ENCODE peak calls at places on chromosomes 2 and 18, in seven cellular contexts. B is GM19239; L is activated CD8-positive, alpha-beta memory T cell treated with anti-CD3 and anti-CD28 coated beads for 1 hour; J is activated naive CD4-positive, alpha-beta T cell; C is T-helper 2 cell treated with Interferon-gamma antibody and Interleukin-4, amounts not matched to agents 5 μg/mL and 100 μg/mL, for 36 hours; P is A549; A is AG08396. X is an unnamed sample.

GRCh38 chr2:223576873-223577272 is 25.3 kb downstream of the SCG2 start:
- DNase-seq in B (no peak), L (no peak), J (no peak), C (no peak), P (peak; percentile 88), A (peak; percentile 49), X (no peak)

GRCh38 chr18:59385191-59385590 is 26.1 kb upstream of the LMAN1 start:
- DNase-seq in B (no peak), L (no peak), J (no peak), C (no peak), P (no peak), A (no peak), X (no peak)

GRCh38 chr18:3603460-3604259 is 153.7 kb downstream of the TGIF1 start:
- DNase-seq in B (no peak), L (no peak), J (no peak), C (no peak), P (peak; percentile 94), A (peak; percentile 55), X (no peak)

GRCh38 chr2:189233527-189233926 is 54.0 kb upstream of the COL5A2 start:
- DNase-seq in B (no peak), L (no peak), J (no peak), C (no peak), P (no peak), A (no peak), X (no peak)

GRCh38 chr2:126795661-126796060 is 103.0 kb upstream of the TEX51 start:
- DNase-seq in B (no peak), L (no peak), J (no peak), C (no peak), P (no peak), A (no peak), X (no peak)

GRCh38 chr2:167212054-167212648 is 323.9 kb downstream of the XIRP2 start:
- DNase-seq in B (peak; percentile 3), L (no peak), J (no peak), C (no peak), P (peak; percentile 36), A (peak; percentile 40), X (peak; percentile 11)

GRCh38 chr2:180823546-180824141 is 156.8 kb upstream of the UBE2E3 start:
- DNase-seq in B (no peak), L (no peak), J (no peak), C (no peak), P (no peak), A (peak; percentile 13), X (no peak)

GRCh38 chr18:36415606-36416005 is 118.1 kb downstream of the FHOD3 start:
- DNase-seq in B (no peak), L (no peak), J (no peak), C (no peak), P (no peak), A (no peak), X (no peak)

GRCh38 chr2:55431982-55432627 is 12.4 kb upstream of the CCDC88A start:
- DNase-seq in B (no peak), L (no peak), J (no peak), C (no peak), P (peak; percentile 56), A (peak; percentile 30), X (no peak)

GRCh38 chr2:85865539-85866164 is 23.1 kb downstream of the ST3GAL5 start:
- DNase-seq in B (no peak), L (no peak), J (no peak), C (peak; percentile 50), P (no peak), A (no peak), X (no peak)

X was measured in GM12891.